ENCODE peak calls at places on chromosomes 13 and 19, in six cellular contexts. R is mesendoderm, S is GM12878, V is endothelial cell of umbilical vein, Q is hepatocyte, P is neural progenitor cell. X is an unnamed sample.
A peak's percentile ranks its signal among the peaks of the same experiment; 100 is the strongest.

GRCh38 chr13:47226516-47226915 is 329.7 kb upstream of the HTR2A start:
- DNase-seq in R (no peak), S (no peak), V (no peak), Q (no peak), P (no peak), X (peak; percentile 10)

GRCh38 chr19:3020321-3020960 is 8.6 kb downstream of the TLE2 start:
- DNase-seq in R (no peak), S (no peak), V (no peak), Q (no peak), P (no peak), X (no peak)

GRCh38 chr19:29029271-29029670 is 183.7 kb downstream of the UQCRFS1 start:
- DNase-seq in R (peak; percentile 73), S (no peak), V (no peak), Q (no peak), P (no peak), X (no peak)

GRCh38 chr13:45393941-45394570 is 24.1 kb downstream of the SLC25A30 start:
- DNase-seq in R (peak; percentile 79), S (no peak), V (peak; percentile 55), Q (peak; percentile 74), P (peak; percentile 74), X (peak; percentile 45)

GRCh38 chr13:30880151-30880551 is 25.9 kb upstream of the MEDAG start:
- DNase-seq in R (no peak), S (no peak), V (no peak), Q (no peak), P (no peak), X (no peak)

GRCh38 chr13:37074703-37075102 is 15.2 kb upstream of the SUPT20H start:
- DNase-seq in R (peak; percentile 21), S (no peak), V (peak; percentile 30), Q (peak; percentile 32), P (peak; percentile 24), X (peak; percentile 10)

GRCh38 chr13:30804474-30804873 is 69.1 kb downstream of the ALOX5AP start:
- DNase-seq in R (no peak), S (no peak), V (no peak), Q (no peak), P (no peak), X (no peak)

GRCh38 chr13:93709511-93710244 is 483.1 kb downstream of the GPC6 start:
- DNase-seq in R (no peak), S (no peak), V (no peak), Q (no peak), P (no peak), X (no peak)

GRCh38 chr19:7852851-7853759 is 21.1 kb downstream of the PRR36 start:
- DNase-seq in R (peak; percentile 88), S (no peak), V (peak; percentile 49), Q (peak; percentile 95), P (peak; percentile 91), X (peak; percentile 63)

GRCh38 chr19:4345656-4346383 is 2.5 kb downstream of the MPND start:
- DNase-seq in R (no peak), S (no peak), V (no peak), Q (peak; percentile 19), P (no peak), X (no peak)

GRCh38 chr13:20395061-20395916 is 130.4 kb downstream of the CRYL1 start:
- DNase-seq in R (no peak), S (no peak), V (no peak), Q (no peak), P (no peak), X (no peak)

GRCh38 chr13:67619346-67619745 is 389.2 kb upstream of the PCDH9 start:
- DNase-seq in R (no peak), S (no peak), V (no peak), Q (no peak), P (no peak), X (no peak)

GRCh38 chr13:32947886-32948285 is 68.3 kb upstream of the KL start:
- DNase-seq in R (peak; percentile 38), S (no peak), V (no peak), Q (no peak), P (peak; percentile 18), X (no peak)

GRCh38 chr13:44364601-44365000 is 9.0 kb upstream of the SERP2 start:
- DNase-seq in R (peak; percentile 93), S (no peak), V (peak; percentile 90), Q (no peak), P (peak; percentile 68), X (peak; percentile 67)

GRCh38 chr19:55319786-55320185 is 5.4 kb downstream of the TMEM150B start:
- DNase-seq in R (peak; percentile 90), S (no peak), V (peak; percentile 22), Q (peak; percentile 72), P (peak; percentile 89), X (no peak)

GRCh38 chr19:45200614-45201013 is 22.0 kb downstream of the BLOC1S3 start:
- DNase-seq in R (peak; percentile 75), S (no peak), V (peak; percentile 73), Q (no peak), P (peak; percentile 76), X (peak; percentile 30)

GRCh38 chr13:108903613-108904012 is 274.2 kb downstream of the MYO16 start:
- DNase-seq in R (no peak), S (no peak), V (no peak), Q (no peak), P (no peak), X (no peak)

GRCh38 chr13:108897955-108898354 is 268.5 kb downstream of the MYO16 start:
- DNase-seq in R (no peak), S (no peak), V (peak; percentile 49), Q (no peak), P (no peak), X (no peak)

GRCh38 chr13:108902557-108903155 is 273.2 kb downstream of the MYO16 start:
- DNase-seq in R (no peak), S (no peak), V (peak; percentile 82), Q (no peak), P (no peak), X (peak; percentile 81)
- H3K4me2 ChIP-seq in R (no peak overlapping the region), S (no peak overlapping the region), V (no peak overlapping the region), Q (no peak overlapping the region), P (no peak overlapping the region), X (peak overlapping the region; percentile 25)

DNA sequence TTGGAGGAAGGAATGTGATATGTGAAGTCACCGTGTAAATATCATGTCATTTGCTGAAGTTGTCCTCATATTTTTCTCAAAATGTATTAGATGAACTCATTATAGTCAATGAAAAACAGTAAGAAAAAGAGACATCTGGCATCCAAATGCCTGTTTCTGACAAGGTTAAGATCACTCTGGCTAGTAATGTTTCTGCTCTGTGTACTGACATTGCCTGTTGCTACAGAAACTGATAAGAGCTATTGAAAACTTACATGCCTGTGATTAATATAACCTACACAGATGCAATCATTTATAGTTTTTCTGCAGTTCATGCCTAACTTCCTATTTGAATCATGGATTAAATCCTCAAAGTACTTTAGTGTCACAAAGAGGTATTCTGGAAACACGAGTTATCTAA is 249.8 kb downstream of the NBEA start:
- DNase-seq in R (no peak), S (no peak), V (no peak), Q (no peak), P (no peak), X (no peak)
- H3K4me2 ChIP-seq in R (no peak overlapping the region), S (no peak overlapping the region), V (no peak overlapping the region), Q (no peak overlapping the region), P (no peak overlapping the region), X (no peak overlapping the region)

GRCh38 chr13:110907951-110908898 is 6.6 kb downstream of the ANKRD10 start:
- DNase-seq in R (peak; percentile 90), S (no peak), V (peak; percentile 24), Q (peak; percentile 59), P (no peak), X (peak; percentile 99)
- H3K4me2 ChIP-seq in R (no peak overlapping the region), S (peak overlapping the region; percentile 22), V (no peak overlapping the region), Q (peak overlapping the region; percentile 12), P (peak overlapping the region; percentile 52), X (peak overlapping the region; percentile 84)

GRCh38 chr13:113408562-113408961 is 44.6 kb upstream of the GRTP1 start:
- DNase-seq in R (no peak), S (no peak), V (no peak), Q (no peak), P (no peak), X (no peak)

GRCh38 chr13:113412440-113412839 is 40.8 kb downstream of the ADPRHL1 start:
- DNase-seq in R (no peak), S (no peak), V (no peak), Q (no peak), P (no peak), X (no peak)

GRCh38 chr13:113411216-113412023 is 41.9 kb downstream of the ADPRHL1 start:
- DNase-seq in R (no peak), S (no peak), V (no peak), Q (peak; percentile 53), P (peak; percentile 1), X (peak; percentile 69)

GRCh38 chr13:113413178-113413897 is 40.0 kb downstream of the ADPRHL1 start:
- DNase-seq in R (no peak), S (no peak), V (no peak), Q (no peak), P (no peak), X (no peak)

DNA sequence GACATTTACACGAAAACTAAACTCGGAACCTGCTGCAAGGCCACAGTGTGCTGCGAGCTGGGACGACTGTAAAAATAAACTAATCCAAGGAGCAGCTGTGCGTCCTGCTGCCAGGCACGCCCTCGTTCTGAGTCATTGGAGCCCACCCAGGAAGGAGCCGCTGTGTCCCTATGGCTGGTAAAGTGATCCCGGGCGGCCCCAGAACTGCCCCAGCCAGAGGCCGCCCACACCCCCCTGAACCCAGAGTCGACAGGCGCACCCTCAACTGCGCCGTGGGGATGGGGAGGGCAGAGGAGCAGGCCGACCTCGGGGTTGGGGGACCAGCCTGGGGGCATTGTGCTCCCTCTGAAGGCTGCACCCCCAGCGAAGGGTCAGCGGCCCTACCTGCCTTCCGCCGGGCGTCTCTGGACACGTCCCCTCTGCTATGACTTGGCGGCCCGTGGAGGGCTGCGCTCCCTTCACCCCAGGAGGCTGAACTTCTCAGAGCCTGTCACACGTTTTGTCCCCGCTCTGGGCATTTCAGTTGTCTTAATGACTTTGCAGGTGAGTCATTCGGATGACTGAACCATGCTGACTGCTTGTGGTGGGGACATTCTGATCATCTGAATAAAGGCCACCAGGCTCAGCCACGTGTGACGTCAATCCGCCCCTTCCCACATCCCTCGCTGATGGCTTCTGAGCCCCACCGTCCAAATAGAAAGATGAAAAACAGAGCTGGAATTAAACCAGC is 42.7 kb downstream of the ADPRHL1 start:
- DNase-seq in R (peak; percentile 59), S (no peak), V (no peak), Q (no peak), P (no peak), X (peak; percentile 65)
- H3K4me2 ChIP-seq in R (no peak overlapping the region), S (no peak overlapping the region), V (no peak overlapping the region), Q (peak overlapping the region; percentile 18), P (no peak overlapping the region), X (no peak overlapping the region)

GRCh38 chr19:48575931-48576622 is 24.1 kb downstream of the SULT2B1 start:
- DNase-seq in R (no peak), S (no peak), V (no peak), Q (no peak), P (no peak), X (no peak)
- H3K4me2 ChIP-seq in R (no peak overlapping the region), S (no peak overlapping the region), V (no peak overlapping the region), Q (no peak overlapping the region), P (no peak overlapping the region), X (no peak overlapping the region)

GRCh38 chr19:50667759-50668231 is 18.6 kb downstream of the C19orf81 start:
- DNase-seq in R (no peak), S (no peak), V (no peak), Q (no peak), P (no peak), X (no peak)
- H3K4me2 ChIP-seq in R (no peak overlapping the region), S (no peak overlapping the region), V (no peak overlapping the region), Q (peak overlapping the region; percentile 56), P (peak overlapping the region; percentile 27), X (no peak overlapping the region)

DNA sequence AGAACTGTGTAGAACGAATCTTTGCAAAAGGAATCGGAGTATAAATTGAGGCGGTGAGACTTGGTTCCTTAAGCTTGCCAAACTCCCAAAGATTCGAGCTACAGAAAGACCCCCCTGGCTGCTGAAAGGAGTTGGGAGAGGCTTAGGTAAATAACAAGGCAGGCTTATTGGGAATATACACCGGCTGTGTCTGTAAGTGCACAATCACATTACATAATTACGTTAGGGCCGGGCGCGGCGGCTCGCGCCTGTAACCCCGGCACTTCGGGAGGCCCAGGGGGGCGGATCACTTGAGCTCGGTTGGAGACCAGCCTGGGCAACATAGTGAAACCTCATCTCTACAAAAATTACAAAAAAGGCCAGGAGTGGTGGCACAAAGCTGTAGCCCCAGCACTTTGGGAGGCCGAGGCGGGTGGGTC is 12.2 kb downstream of the TMEM160 start:
- DNase-seq in R (no peak), S (no peak), V (no peak), Q (peak; percentile 61), P (peak; percentile 42), X (no peak)
- H3K4me2 ChIP-seq in R (peak overlapping the region; percentile 66), S (peak overlapping the region; percentile 97), V (peak overlapping the region; percentile 92), Q (peak overlapping the region; percentile 84), P (peak overlapping the region; percentile 96), X (peak overlapping the region; percentile 74)

X was measured in mammary epithelial cell.